ENCODE peak calls at places on chromosomes 11 and 22, in four cellular contexts. One of them, this sample, is unnamed. For H3K36me3, the result is how much of the 10 kb centered on the place peaks cover.

GRCh38 chr11:19679952-19680823 is 32.4 kb upstream of the NAV2 start:
- DNase-seq in IMR-90: peak
- DNase-seq in fibroblast of lung: peak
- DNase-seq in A673: peak
- DNase-seq in this sample: peak

GRCh38 chr11:59641156-59641555 is 25.6 kb upstream of the OSBP start:
- DNase-seq in IMR-90: peak
- DNase-seq in fibroblast of lung: no peak
- DNase-seq in A673: no peak
- DNase-seq in this sample: no peak

GRCh38 chr11:43567396-43567975 is 113.1 kb upstream of the HSD17B12 start:
- DNase-seq in IMR-90: peak
- DNase-seq in fibroblast of lung: peak
- DNase-seq in A673: peak
- DNase-seq in this sample: peak

GRCh38 chr11:64876835-64877341 is 1.5 kb downstream of the EHD1 start:
- DNase-seq in IMR-90: peak
- DNase-seq in fibroblast of lung: no peak
- DNase-seq in A673: no peak
- DNase-seq in this sample: peak

GRCh38 chr11:36317992-36318391 is 21.9 kb downstream of the PRR5L start:
- DNase-seq in IMR-90: no peak
- DNase-seq in fibroblast of lung: no peak
- DNase-seq in A673: no peak
- DNase-seq in this sample: no peak

GRCh38 chr11:706439-706956 is 467 bp downstream of the EPS8L2 start:
- DNase-seq in IMR-90: peak
- DNase-seq in fibroblast of lung: peak
- DNase-seq in A673: no peak
- DNase-seq in this sample: peak

GRCh38 chr11:64643927-64644326 is 52.9 kb downstream of the SLC22A12 start:
- DNase-seq in IMR-90: no peak
- DNase-seq in fibroblast of lung: no peak
- DNase-seq in A673: no peak
- DNase-seq in this sample: no peak

GRCh38 chr11:63490551-63491239 is at the start of gene PLAAT5:
- DNase-seq in IMR-90: no peak
- DNase-seq in fibroblast of lung: peak
- DNase-seq in A673: no peak
- DNase-seq in this sample: peak

GRCh38 chr22:39278040-39278439 is 33.3 kb upstream of the PDGFB start:
- DNase-seq in IMR-90: peak
- DNase-seq in fibroblast of lung: peak
- DNase-seq in A673: peak
- DNase-seq in this sample: no peak

GRCh38 chr11:45597116-45597515 is 68.3 kb downstream of the CHST1 start:
- DNase-seq in IMR-90: no peak
- DNase-seq in fibroblast of lung: no peak
- DNase-seq in A673: no peak
- DNase-seq in this sample: no peak

GRCh38 chr11:73330569-73331093 is 22.6 kb downstream of the ARHGEF17 start:
- DNase-seq in IMR-90: peak
- DNase-seq in fibroblast of lung: peak
- DNase-seq in A673: no peak
- DNase-seq in this sample: peak

GRCh38 chr11:86574493-86575207 is 97.8 kb downstream of the ME3 start:
- DNase-seq in IMR-90: no peak
- DNase-seq in fibroblast of lung: no peak
- DNase-seq in A673: peak
- DNase-seq in this sample: no peak

GRCh38 chr11:72807021-72807693 is 7.1 kb upstream of the ATG16L2 start:
- DNase-seq in IMR-90: peak
- DNase-seq in fibroblast of lung: peak
- DNase-seq in A673: no peak
- DNase-seq in this sample: no peak

GRCh38 chr11:85826096-85826855 is 15.3 kb upstream of the SYTL2 start:
- DNase-seq in IMR-90: peak
- DNase-seq in fibroblast of lung: peak
- DNase-seq in A673: peak
- DNase-seq in this sample: peak

GRCh38 chr11:102497061-102497460 is 33.5 kb downstream of the MMP7 start:
- DNase-seq in IMR-90: peak
- DNase-seq in fibroblast of lung: peak
- DNase-seq in A673: no peak
- DNase-seq in this sample: no peak

GRCh38 chr11:130092661-130093060 is 23.0 kb downstream of the APLP2 start:
- DNase-seq in IMR-90: no peak
- DNase-seq in fibroblast of lung: no peak
- DNase-seq in A673: peak
- DNase-seq in this sample: no peak

GRCh38 chr11:4991066-4991465 is 3.6 kb upstream of the OR51L1 start:
- DNase-seq in IMR-90: peak
- DNase-seq in fibroblast of lung: no peak
- DNase-seq in A673: peak
- DNase-seq in this sample: peak

GRCh38 chr11:60872952-60873524 is 5.7 kb downstream of the ZP1 start:
- DNase-seq in IMR-90: peak
- DNase-seq in fibroblast of lung: peak
- DNase-seq in A673: no peak
- DNase-seq in this sample: peak

GRCh38 chr11:2579315-2580060 is 120.3 kb downstream of the KCNQ1OT1 start:
- DNase-seq in IMR-90: no peak
- DNase-seq in fibroblast of lung: no peak
- DNase-seq in A673: no peak
- DNase-seq in this sample: peak

GRCh38 chr11:20156280-20156875 is 3.9 kb downstream of the DBX1 start:
- DNase-seq in IMR-90: no peak
- DNase-seq in fibroblast of lung: no peak
- DNase-seq in A673: no peak
- DNase-seq in this sample: peak

GRCh38 chr11:35012467-35013191 is 96.2 kb downstream of the PDHX start:
- DNase-seq in IMR-90: no peak
- DNase-seq in fibroblast of lung: no peak
- DNase-seq in A673: no peak
- DNase-seq in this sample: no peak

GRCh38 chr11:16034074-16034473 is 322.3 kb downstream of the SOX6 start:
- DNase-seq in IMR-90: no peak
- DNase-seq in fibroblast of lung: no peak
- DNase-seq in A673: no peak
- DNase-seq in this sample: no peak

GRCh38 chr11:95790933-95791247 is 592 bp downstream of the CEP57 start:
- DNase-seq in IMR-90: peak
- DNase-seq in fibroblast of lung: peak
- DNase-seq in A673: peak
- DNase-seq in this sample: peak

GRCh38 chr22:44287121-44287693 is 25.5 kb downstream of the SHISAL1 start:
- DNase-seq in IMR-90: no peak
- DNase-seq in fibroblast of lung: no peak
- DNase-seq in A673: no peak
- DNase-seq in this sample: no peak

GRCh38 chr11:34536056-34536455 is 22.5 kb upstream of the ELF5 start:
- DNase-seq in IMR-90: no peak
- DNase-seq in fibroblast of lung: no peak
- DNase-seq in A673: no peak
- DNase-seq in this sample: no peak

GRCh38 chr11:61866231-61866957 is 25.0 kb downstream of the FADS3 start:
- DNase-seq in IMR-90: no peak
- DNase-seq in fibroblast of lung: no peak
- DNase-seq in A673: no peak
- DNase-seq in this sample: no peak

GRCh38 chr11:10655227-10655626 is 38.3 kb downstream of the IRAG1 start:
- DNase-seq in IMR-90: no peak
- DNase-seq in fibroblast of lung: no peak
- DNase-seq in A673: no peak
- DNase-seq in this sample: no peak

GRCh38 chr11:109939176-109939810 is 153.9 kb upstream of the ZC3H12C start:
- DNase-seq in IMR-90: peak
- DNase-seq in fibroblast of lung: peak
- DNase-seq in A673: peak
- DNase-seq in this sample: peak

GRCh38 chr11:17526326-17526725 is 17.9 kb downstream of the USH1C start:
- DNase-seq in IMR-90: no peak
- DNase-seq in fibroblast of lung: no peak
- DNase-seq in A673: no peak
- DNase-seq in this sample: no peak

GRCh38 chr11:126132319-126132718 is 69.7 kb upstream of the CDON start:
- DNase-seq in IMR-90: no peak
- DNase-seq in fibroblast of lung: no peak
- DNase-seq in A673: peak
- DNase-seq in this sample: peak

GRCh38 chr22:50671641-50672040 is 982 bp upstream of the SHANK3 start:
- DNase-seq in IMR-90: no peak
- DNase-seq in fibroblast of lung: no peak
- DNase-seq in A673: no peak
- DNase-seq in this sample: no peak

GRCh38 chr11:109512249-109512648 is 90.3 kb downstream of the C11orf87 start:
- DNase-seq in IMR-90: no peak
- DNase-seq in fibroblast of lung: no peak
- DNase-seq in A673: no peak
- DNase-seq in this sample: no peak

GRCh38 chr11:86040919-86041318 is 28.0 kb downstream of the PICALM start:
- DNase-seq in IMR-90: no peak
- DNase-seq in fibroblast of lung: no peak
- DNase-seq in A673: no peak
- DNase-seq in this sample: no peak

GRCh38 chr22:26579331-26579886 is 10.5 kb downstream of the TPST2 start:
- DNase-seq in IMR-90: no peak
- DNase-seq in fibroblast of lung: no peak
- DNase-seq in A673: no peak
- DNase-seq in this sample: no peak

GRCh38 chr11:75204685-75205667 is 35.6 kb upstream of the TPBGL start:
- DNase-seq in IMR-90: peak
- DNase-seq in fibroblast of lung: peak
- DNase-seq in A673: peak
- DNase-seq in this sample: peak

GRCh38 chr11:86515297-86516094 is 140.8 kb downstream of the CCDC81 start:
- DNase-seq in IMR-90: peak
- DNase-seq in fibroblast of lung: peak
- DNase-seq in A673: peak
- DNase-seq in this sample: peak

GRCh38 chr11:124463990-124464389 is 18.5 kb upstream of the OR8B8 start:
- DNase-seq in IMR-90: no peak
- DNase-seq in fibroblast of lung: no peak
- DNase-seq in A673: no peak
- DNase-seq in this sample: no peak

GRCh38 chr22:37784829-37785495 is 22.8 kb upstream of the GCAT start:
- DNase-seq in IMR-90: no peak
- DNase-seq in fibroblast of lung: no peak
- DNase-seq in A673: no peak
- DNase-seq in this sample: no peak
- H3K36me3 ChIP-seq in IMR-90: under half
- H3K36me3 ChIP-seq in fibroblast of lung: under half
- H3K36me3 ChIP-seq in A673: under half
- H3K36me3 ChIP-seq in this sample: under half

GRCh38 chr22:20085651-20086050 is 5.6 kb downstream of the DGCR8 start:
- DNase-seq in IMR-90: no peak
- DNase-seq in fibroblast of lung: no peak
- DNase-seq in A673: no peak
- DNase-seq in this sample: no peak

GRCh38 chr22:20087319-20088262 is 7.5 kb downstream of the DGCR8 start:
- DNase-seq in IMR-90: no peak
- DNase-seq in fibroblast of lung: no peak
- DNase-seq in A673: no peak
- DNase-seq in this sample: no peak

GRCh38 chr22:20088263-20088648 is 8.2 kb downstream of the DGCR8 start:
- DNase-seq in IMR-90: no peak
- DNase-seq in fibroblast of lung: no peak
- DNase-seq in A673: no peak
- DNase-seq in this sample: no peak

GRCh38 chr22:20086101-20086599 is 6.1 kb downstream of the DGCR8 start:
- DNase-seq in IMR-90: no peak
- DNase-seq in fibroblast of lung: no peak
- DNase-seq in A673: no peak
- DNase-seq in this sample: no peak

DNA sequence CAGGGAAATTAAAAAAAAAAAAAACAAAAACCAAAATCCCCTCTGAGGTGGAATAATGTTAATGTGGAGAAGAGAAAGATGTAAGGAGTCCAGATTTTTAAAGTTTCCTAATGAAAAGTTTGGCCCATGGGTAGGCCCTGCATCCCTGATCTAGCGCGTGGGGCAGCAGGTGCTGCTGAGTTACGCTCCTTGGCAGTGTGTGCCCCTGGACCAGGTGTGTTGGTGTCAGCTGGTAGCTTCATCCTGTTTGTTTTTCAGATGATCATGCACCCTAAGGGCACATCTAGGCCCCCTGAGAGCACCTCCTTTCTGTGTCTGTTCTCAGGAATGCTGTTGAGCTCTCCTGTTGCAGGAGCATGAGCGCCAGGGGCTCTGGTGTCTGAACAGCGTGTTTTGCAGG is 6.7 kb downstream of the DGCR8 start:
- DNase-seq in IMR-90: no peak
- DNase-seq in fibroblast of lung: no peak
- DNase-seq in A673: no peak
- DNase-seq in this sample: no peak
- H3K36me3 ChIP-seq in IMR-90: half or more
- H3K36me3 ChIP-seq in fibroblast of lung: under half
- H3K36me3 ChIP-seq in A673: half or more
- H3K36me3 ChIP-seq in this sample: under half

GRCh38 chr11:117394221-117394925 is 66.7 kb downstream of the CEP164 start:
- DNase-seq in IMR-90: no peak
- DNase-seq in fibroblast of lung: no peak
- DNase-seq in A673: no peak
- DNase-seq in this sample: no peak
- H3K36me3 ChIP-seq in IMR-90: half or more
- H3K36me3 ChIP-seq in fibroblast of lung: under half
- H3K36me3 ChIP-seq in A673: under half
- H3K36me3 ChIP-seq in this sample: under half

GRCh38 chr22:46691571-46691970 is 46.5 kb downstream of the CERK start:
- DNase-seq in IMR-90: no peak
- DNase-seq in fibroblast of lung: no peak
- DNase-seq in A673: no peak
- DNase-seq in this sample: no peak

GRCh38 chr22:46687045-46687444 is 51.0 kb downstream of the CERK start:
- DNase-seq in IMR-90: no peak
- DNase-seq in fibroblast of lung: no peak
- DNase-seq in A673: no peak
- DNase-seq in this sample: no peak

GRCh38 chr22:46688949-46689348 is 49.1 kb downstream of the CERK start:
- DNase-seq in IMR-90: no peak
- DNase-seq in fibroblast of lung: no peak
- DNase-seq in A673: no peak
- DNase-seq in this sample: no peak

GRCh38 chr22:46687460-46687859 is 50.6 kb downstream of the CERK start:
- DNase-seq in IMR-90: no peak
- DNase-seq in fibroblast of lung: no peak
- DNase-seq in A673: no peak
- DNase-seq in this sample: no peak

DNA sequence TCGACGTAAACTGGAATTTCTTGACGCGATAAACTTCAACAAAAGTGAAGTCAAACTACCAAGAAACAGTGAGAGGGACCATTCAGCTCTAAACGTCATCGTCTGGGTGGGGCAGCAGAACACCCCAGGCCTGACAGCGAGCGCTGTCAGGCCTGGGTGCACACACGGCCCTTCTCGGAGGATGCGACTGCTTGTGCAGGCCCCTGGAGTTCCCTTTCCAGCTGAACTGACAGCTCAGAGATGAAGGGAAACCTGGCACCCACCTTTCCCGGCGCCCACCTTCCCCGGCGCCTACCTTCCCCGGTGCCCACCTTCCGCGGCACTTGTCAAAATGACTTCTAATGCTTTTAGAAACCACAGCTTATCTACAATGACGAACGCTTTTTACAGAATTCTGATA is 47.9 kb downstream of the CERK start:
- DNase-seq in IMR-90: no peak
- DNase-seq in fibroblast of lung: no peak
- DNase-seq in A673: no peak
- DNase-seq in this sample: no peak
- H3K36me3 ChIP-seq in IMR-90: half or more
- H3K36me3 ChIP-seq in fibroblast of lung: under half
- H3K36me3 ChIP-seq in A673: half or more
- H3K36me3 ChIP-seq in this sample: under half

This sample was measured in mesendoderm.